ENCODE peak calls at places on chromosomes 2 and 18, in six cellular contexts. Q is AG09309; W is iPS-NIHi11; O is putamen; S is CD4-positive, alpha-beta T cell; P is lung microvascular endothelial cell. K is an unnamed sample.

GRCh38 chr2:11200651-11201050 is 45.4 kb downstream of the SLC66A3 start:
- DNase-seq in O (no peak), Q (no peak), P (no peak), W (no peak), S (no peak), K (no peak)

GRCh38 chr2:122683018-122683417 is 927.6 kb downstream of the TSN start:
- DNase-seq in Q (no peak), P (no peak), O (no peak), S (no peak), W (no peak), K (no peak)

GRCh38 chr2:10329880-10330699 is 27.4 kb downstream of the HPCAL1 start:
- DNase-seq in O (no peak), P (peak; percentile 40), Q (peak; percentile 4), W (no peak), S (peak; percentile 37), K (peak; percentile 71)

GRCh38 chr2:86671304-86671981 is 47.8 kb upstream of the RNF103 start:
- DNase-seq in W (no peak), P (peak; percentile 45), O (no peak), Q (no peak), S (no peak), K (no peak)

GRCh38 chr2:100053499-100053898 is 88.9 kb downstream of the AFF3 start:
- DNase-seq in O (no peak), P (no peak), W (no peak), Q (no peak), S (no peak), K (no peak)

GRCh38 chr2:199463000-199463692 is 5.4 kb upstream of the SATB2 start:
- DNase-seq in S (peak; percentile 40), P (peak; percentile 58), W (peak; percentile 81), O (peak; percentile 50), Q (no peak), K (peak; percentile 43)

GRCh38 chr18:12478269-12479057 is 70.7 kb downstream of the PRELID3A start:
- DNase-seq in P (no peak), Q (no peak), W (peak; percentile 24), O (no peak), S (no peak), K (no peak)

GRCh38 chr18:5238371-5238758 is 41.3 kb upstream of the AKAIN1 start:
- DNase-seq in O (no peak), S (peak; percentile 35), Q (no peak), W (peak; percentile 31), P (peak; percentile 45), K (no peak)

GRCh38 chr2:31729442-31730092 is 148.8 kb upstream of the SRD5A2 start:
- DNase-seq in P (peak; percentile 13), Q (peak; percentile 24), W (peak; percentile 72), O (no peak), S (no peak), K (no peak)

GRCh38 chr2:72104821-72105588 is 42.7 kb downstream of the CYP26B1 start:
- DNase-seq in Q (no peak), S (no peak), P (no peak), W (peak; percentile 36), O (no peak), K (no peak)

GRCh38 chr2:64457518-64457917 is 3.6 kb downstream of the LGALSL start:
- DNase-seq in W (no peak), O (no peak), Q (no peak), S (no peak), P (no peak), K (no peak)

GRCh38 chr2:235577404-235578330 is 83.8 kb downstream of the AGAP1 start:
- DNase-seq in P (no peak), O (peak; percentile 92), W (no peak), S (no peak), Q (no peak), K (no peak)

GRCh38 chr18:32319084-32319483 is 129.2 kb downstream of the MEP1B start:
- DNase-seq in P (no peak), S (no peak), W (no peak), O (no peak), Q (no peak), K (no peak)

GRCh38 chr18:29779096-29779495 is 1263.4 kb downstream of the DSC3 start:
- DNase-seq in S (no peak), Q (peak; percentile 3), P (no peak), W (no peak), O (no peak), K (no peak)

GRCh38 chr18:8788503-8789429 is 83.4 kb downstream of the MTCL1 start:
- DNase-seq in S (no peak), Q (no peak), O (no peak), P (no peak), W (no peak), K (no peak)

GRCh38 chr2:20986540-20986939 is 57.3 kb downstream of the APOB start:
- DNase-seq in P (no peak), O (no peak), Q (no peak), W (no peak), S (no peak), K (no peak)

GRCh38 chr18:6219116-6219717 is 195.5 kb downstream of the L3MBTL4 start:
- DNase-seq in Q (peak; percentile 4), O (no peak), W (peak; percentile 90), S (no peak), P (peak; percentile 24), K (no peak)

GRCh38 chr2:176092270-176093144 is at the start of gene HOXD13:
- DNase-seq in W (peak; percentile 67), Q (no peak), O (no peak), P (no peak), S (no peak), K (no peak)

GRCh38 chr2:43484323-43484930 is 111.4 kb downstream of the THADA start:
- DNase-seq in W (peak; percentile 21), S (no peak), O (peak; percentile 60), Q (peak; percentile 57), P (peak; percentile 91), K (no peak)

K was measured in naive thymus-derived CD8-positive, alpha-beta T cell.